ENCODE peak calls at places on chromosomes 11 and 22, in seven cellular contexts. D, V, X, C, R, M and L are unnamed samples.

GRCh38 chr11:8081591-8082021 is 595 bp downstream of the TUB start:
- DNase-seq in M (no peak), R (no peak), C (no peak), D (no peak), V (no peak), X (no peak), L (peak; percentile 65)

GRCh38 chr11:14500181-14500651 is 605 bp upstream of the COPB1 start:
- DNase-seq in D (peak; percentile 30), R (no peak), V (no peak), C (no peak), M (peak; percentile 41), X (peak; percentile 39), L (peak; percentile 48)

GRCh38 chr11:66853242-66854229 is 3.3 kb upstream of the LRFN4 start:
- DNase-seq in D (no peak), V (no peak), C (no peak), R (no peak), X (no peak), M (no peak), L (no peak)

GRCh38 chr11:102912482-102912830 is 37.7 kb upstream of the MMP12 start:
- DNase-seq in M (no peak), D (no peak), R (no peak), V (no peak), X (no peak), C (no peak), L (no peak)

GRCh38 chr11:88175004-88175706 is at the start of gene RAB38:
- DNase-seq in R (peak; percentile 42), V (peak; percentile 38), X (no peak), M (no peak), C (peak; percentile 23), D (no peak), L (peak; percentile 6)

GRCh38 chr11:90705661-90706060 is 482.8 kb upstream of the CHORDC1 start:
- DNase-seq in R (no peak), C (no peak), M (no peak), X (no peak), V (no peak), D (no peak), L (no peak)

GRCh38 chr11:21564095-21564494 is 628.8 kb upstream of the ANO5 start:
- DNase-seq in V (no peak), X (no peak), R (no peak), M (no peak), C (no peak), D (no peak), L (no peak)

GRCh38 chr11:124623861-124624525 is 1.3 kb downstream of the TBRG1 start:
- DNase-seq in R (no peak), M (no peak), X (no peak), D (no peak), C (no peak), V (no peak), L (no peak)

GRCh38 chr11:32081129-32081641 is 9.7 kb upstream of the RCN1 start:
- DNase-seq in R (no peak), X (peak; percentile 13), D (no peak), C (no peak), V (no peak), M (no peak), L (no peak)

GRCh38 chr11:5581014-5581413 is 337 bp downstream of the OR52B6 start:
- DNase-seq in X (peak; percentile 9), C (no peak), D (no peak), M (no peak), R (no peak), V (no peak), L (no peak)

GRCh38 chr11:60706931-60707330 is 7.5 kb downstream of the MS4A8 start:
- DNase-seq in M (no peak), D (no peak), X (no peak), R (no peak), C (no peak), V (no peak), L (no peak)

GRCh38 chr11:122863704-122864326 is 18.7 kb upstream of the JHY start:
- DNase-seq in R (peak; percentile 37), M (no peak), V (no peak), X (no peak), C (peak; percentile 31), D (no peak), L (peak; percentile 60)

GRCh38 chr11:114075891-114076441 is 16.5 kb downstream of the ZBTB16 start:
- DNase-seq in D (no peak), X (peak; percentile 15), C (peak; percentile 61), M (no peak), V (no peak), R (peak; percentile 6), L (peak; percentile 72)

GRCh38 chr11:62104816-62105610 is 18.8 kb upstream of the INCENP start:
- DNase-seq in M (no peak), C (peak; percentile 42), V (no peak), R (no peak), D (no peak), X (no peak), L (no peak)

GRCh38 chr11:116698080-116698479 is 74.7 kb downstream of the BUD13 start:
- DNase-seq in R (no peak), D (no peak), C (no peak), X (no peak), M (no peak), V (no peak), L (no peak)

GRCh38 chr22:23408321-23408720 is 171.8 kb downstream of the IGLL1 start:
- DNase-seq in R (no peak), C (no peak), V (no peak), X (no peak), D (no peak), M (no peak), L (no peak)

GRCh38 chr11:93515438-93515837 is 27.8 kb downstream of the SMCO4 start:
- DNase-seq in C (no peak), M (no peak), R (no peak), D (no peak), V (no peak), X (no peak), L (no peak)

GRCh38 chr11:116691779-116692178 is 81.0 kb downstream of the BUD13 start:
- DNase-seq in R (peak; percentile 6), C (peak; percentile 84), D (no peak), V (no peak), X (peak; percentile 31), M (peak; percentile 30), L (peak; percentile 91)

GRCh38 chr22:41613456-41613855 is 7.4 kb downstream of the DESI1 start:
- DNase-seq in R (no peak), D (no peak), C (no peak), V (no peak), X (peak; percentile 41), M (no peak), L (no peak)

GRCh38 chr22:37629928-37630327 is 9.5 kb upstream of the SH3BP1 start:
- DNase-seq in M (no peak), X (no peak), D (no peak), V (no peak), C (no peak), R (no peak), L (no peak)

GRCh38 chr22:37630839-37631435 is 8.5 kb upstream of the SH3BP1 start:
- DNase-seq in R (no peak), X (peak; percentile 59), V (no peak), D (no peak), C (peak; percentile 50), M (no peak), L (no peak)

GRCh38 chr22:37627545-37627944 is 11.9 kb upstream of the SH3BP1 start:
- DNase-seq in M (no peak), X (no peak), V (no peak), D (no peak), R (no peak), C (no peak), L (no peak)

GRCh38 chr22:37627091-37627490 is 12.4 kb upstream of the SH3BP1 start:
- DNase-seq in D (no peak), R (no peak), C (no peak), V (no peak), M (no peak), X (no peak), L (no peak)

GRCh38 chr22:37628830-37629229 is 10.6 kb upstream of the SH3BP1 start:
- DNase-seq in V (no peak), M (no peak), R (no peak), X (no peak), C (no peak), D (no peak), L (no peak)
- TF ChIP-seq SIN3A in V (no peak), M (no peak), R (no peak), X (no peak), C (no peak), D (no peak), L (no peak)

GRCh38 chr22:45129703-45130524 is 33.8 kb upstream of the NUP50 start:
- DNase-seq in R (no peak), V (no peak), D (no peak), X (no peak), C (no peak), M (no peak), L (no peak)
- TF ChIP-seq SIN3A in R (no peak), V (no peak), D (no peak), X (no peak), C (no peak), M (no peak), L (no peak)

DNA sequence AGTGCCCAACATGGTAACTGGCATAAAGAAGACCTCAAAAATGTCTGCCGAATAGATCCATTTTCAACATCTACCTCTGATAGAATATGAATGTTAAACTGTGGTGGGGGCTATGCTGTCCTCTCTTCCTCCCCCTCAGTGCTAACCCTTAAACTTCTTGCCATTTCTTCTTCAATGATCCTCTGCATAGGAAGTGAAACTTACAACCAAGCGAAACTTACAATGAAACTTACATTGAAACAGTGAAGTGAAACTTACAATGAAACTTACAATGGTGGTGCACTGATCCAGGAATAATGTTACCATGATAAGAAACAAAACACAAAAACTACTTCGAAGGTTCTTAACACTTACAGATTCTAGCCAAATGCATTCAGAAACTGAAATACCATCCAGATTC is 4.7 kb downstream of the RTCB start:
- DNase-seq in X (no peak), V (no peak), R (no peak), D (peak; percentile 53), M (no peak), C (no peak), L (no peak)
- TF ChIP-seq SIN3A in X (no peak), V (no peak), R (no peak), D (no peak), M (no peak), C (no peak), L (no peak)

GRCh38 chr22:50729391-50730012 is 8.5 kb upstream of the ACR start:
- DNase-seq in D (no peak), V (no peak), M (no peak), X (no peak), R (no peak), C (no peak), L (no peak)
- TF ChIP-seq SIN3A in D (no peak), V (no peak), M (no peak), X (no peak), R (no peak), C (no peak), L (no peak)